ENCODE peak calls at places on chromosomes 12 and 14, in ten cellular contexts. Z is MM.1S, H is HTR-8/SVneo, Y is AG20443, N is NCI-H510A treated with DMSO at 0.1 percent for 48 hours, X is hypothalamus, A is Peyer's patch, I is AG04450, L is pulmonary artery endothelial cell, B is testis. C is an unnamed sample.

GRCh38 chr12:76533331-76533730 is 26.2 kb downstream of the OSBPL8 start:
- DNase-seq in Z (no peak), H (no peak), Y (no peak), N (peak), X (no peak), A (no peak), I (no peak), L (no peak), B (no peak), C (no peak)

GRCh38 chr14:95361373-95362179 is 41.9 kb upstream of the CLMN start:
- DNase-seq in Z (peak), H (no peak), Y (peak), N (no peak), X (peak), A (peak), I (no peak), L (no peak), B (peak), C (no peak)

GRCh38 chr12:131066886-131067490 is 113.3 kb downstream of the ADGRD1 start:
- DNase-seq in Z (no peak), H (no peak), Y (no peak), N (no peak), X (no peak), A (no peak), I (no peak), L (no peak), B (peak), C (no peak)

GRCh38 chr14:45249847-45250575 is 3.0 kb downstream of the MIS18BP1 start:
- DNase-seq in Z (peak), H (peak), Y (peak), N (no peak), X (no peak), A (no peak), I (peak), L (peak), B (peak), C (no peak)

GRCh38 chr14:57574617-57575288 is 81.1 kb upstream of the CCDC198 start:
- DNase-seq in Z (no peak), H (no peak), Y (no peak), N (peak), X (no peak), A (no peak), I (no peak), L (no peak), B (no peak), C (no peak)

GRCh38 chr12:59085680-59086079 is 165.4 kb upstream of the LRIG3 start:
- DNase-seq in Z (no peak), H (no peak), Y (no peak), N (peak), X (no peak), A (no peak), I (no peak), L (no peak), B (no peak), C (peak)

GRCh38 chr12:6937481-6938352 is 5.9 kb upstream of the RNU7-1 start:
- DNase-seq in Z (peak), H (peak), Y (peak), N (peak), X (peak), A (peak), I (peak), L (peak), B (peak), C (peak)

GRCh38 chr12:51548241-51548640 is 42.8 kb upstream of the SCN8A start:
- DNase-seq in Z (no peak), H (no peak), Y (no peak), N (peak), X (no peak), A (no peak), I (no peak), L (no peak), B (no peak), C (no peak)

GRCh38 chr14:55237999-55238680 is 33.1 kb upstream of the FBXO34 start:
- DNase-seq in Z (no peak), H (no peak), Y (no peak), N (no peak), X (no peak), A (no peak), I (no peak), L (no peak), B (no peak), C (no peak)

GRCh38 chr14:84453541-84453940 is 1076.4 kb upstream of the FLRT2 start:
- DNase-seq in Z (no peak), H (no peak), Y (peak), N (no peak), X (no peak), A (no peak), I (no peak), L (no peak), B (no peak), C (no peak)

GRCh38 chr12:22275847-22276246 is 58.7 kb downstream of the ST8SIA1 start:
- DNase-seq in Z (no peak), H (peak), Y (peak), N (no peak), X (peak), A (peak), I (peak), L (peak), B (peak), C (peak)

GRCh38 chr14:77123381-77124344 is 17.9 kb downstream of the ZDHHC22 start:
- DNase-seq in Z (no peak), H (no peak), Y (no peak), N (peak), X (peak), A (peak), I (no peak), L (no peak), B (peak), C (peak)

GRCh38 chr14:30427846-30428245 is 131.1 kb upstream of the G2E3 start:
- DNase-seq in Z (no peak), H (no peak), Y (no peak), N (no peak), X (no peak), A (no peak), I (no peak), L (no peak), B (no peak), C (no peak)